ENCODE peak calls at places on chromosome 14, in seven cellular contexts. One of them, this sample, is unnamed.

GRCh38 chr14:95413289-95414215 is 93.8 kb upstream of the CLMN start:
- DNase-seq in prostate gland: no peak
- DNase-seq in transverse colon: no peak
- DNase-seq in K562: no peak
- DNase-seq in H1: no peak
- DNase-seq in suprapubic skin: no peak
- DNase-seq in HCT116: no peak
- DNase-seq in this sample: no peak

GRCh38 chr14:75310295-75311059 is 31.8 kb downstream of the FOS start:
- DNase-seq in prostate gland: peak; percentile 60
- DNase-seq in H1: peak; percentile 81
- DNase-seq in K562: no peak
- DNase-seq in transverse colon: peak; percentile 74
- DNase-seq in HCT116: no peak
- DNase-seq in suprapubic skin: peak; percentile 95
- DNase-seq in this sample: peak; percentile 95

GRCh38 chr14:85529803-85530574 is at the start of gene FLRT2:
- DNase-seq in H1: peak; percentile 77
- DNase-seq in HCT116: no peak
- DNase-seq in prostate gland: no peak
- DNase-seq in suprapubic skin: peak; percentile 83
- DNase-seq in transverse colon: no peak
- DNase-seq in K562: no peak
- DNase-seq in this sample: no peak

GRCh38 chr14:99601301-99601945 is 2.6 kb downstream of the CCDC85C start:
- DNase-seq in transverse colon: peak; percentile 54
- DNase-seq in suprapubic skin: no peak
- DNase-seq in H1: no peak
- DNase-seq in HCT116: no peak
- DNase-seq in K562: no peak
- DNase-seq in prostate gland: no peak
- DNase-seq in this sample: no peak

GRCh38 chr14:63862163-63862562 is 9.4 kb downstream of the SYNE2 start:
- DNase-seq in transverse colon: no peak
- DNase-seq in H1: no peak
- DNase-seq in K562: no peak
- DNase-seq in prostate gland: no peak
- DNase-seq in HCT116: no peak
- DNase-seq in suprapubic skin: no peak
- DNase-seq in this sample: no peak

GRCh38 chr14:26984318-26985177 is 386.7 kb upstream of the NOVA1 start:
- DNase-seq in HCT116: peak; percentile 4
- DNase-seq in K562: peak; percentile 61
- DNase-seq in transverse colon: peak; percentile 64
- DNase-seq in H1: peak; percentile 64
- DNase-seq in suprapubic skin: peak; percentile 62
- DNase-seq in prostate gland: peak; percentile 56
- DNase-seq in this sample: no peak

GRCh38 chr14:74952697-74953484 is 2.5 kb downstream of the PGF start:
- DNase-seq in prostate gland: no peak
- DNase-seq in K562: no peak
- DNase-seq in transverse colon: no peak
- DNase-seq in H1: no peak
- DNase-seq in HCT116: no peak
- DNase-seq in suprapubic skin: no peak
- DNase-seq in this sample: no peak

GRCh38 chr14:88385212-88386101 is at the start of gene SPATA7:
- DNase-seq in K562: peak; percentile 89
- DNase-seq in suprapubic skin: peak; percentile 96
- DNase-seq in H1: peak; percentile 95
- DNase-seq in HCT116: peak; percentile 73
- DNase-seq in prostate gland: peak; percentile 95
- DNase-seq in transverse colon: peak; percentile 95
- DNase-seq in this sample: no peak

GRCh38 chr14:98010791-98011190 is 1213.6 kb downstream of the VRK1 start:
- DNase-seq in K562: no peak
- DNase-seq in transverse colon: no peak
- DNase-seq in suprapubic skin: no peak
- DNase-seq in H1: no peak
- DNase-seq in HCT116: no peak
- DNase-seq in prostate gland: no peak
- DNase-seq in this sample: no peak

GRCh38 chr14:64937176-64937820 is 5.2 kb downstream of the GPX2 start:
- DNase-seq in HCT116: no peak
- DNase-seq in K562: no peak
- DNase-seq in suprapubic skin: no peak
- DNase-seq in prostate gland: no peak
- DNase-seq in H1: no peak
- DNase-seq in transverse colon: no peak
- DNase-seq in this sample: no peak

GRCh38 chr14:35398095-35398584 is 6.4 kb downstream of the NFKBIA start:
- DNase-seq in HCT116: no peak
- DNase-seq in H1: no peak
- DNase-seq in suprapubic skin: no peak
- DNase-seq in prostate gland: no peak
- DNase-seq in K562: no peak
- DNase-seq in transverse colon: no peak
- DNase-seq in this sample: no peak

GRCh38 chr14:95322646-95323045 is 2.9 kb upstream of the CLMN start:
- DNase-seq in H1: no peak
- DNase-seq in K562: no peak
- DNase-seq in prostate gland: no peak
- DNase-seq in HCT116: no peak
- DNase-seq in suprapubic skin: no peak
- DNase-seq in transverse colon: no peak
- DNase-seq in this sample: no peak

GRCh38 chr14:103296007-103296406 is 38.0 kb upstream of the EIF5 start:
- DNase-seq in K562: peak; percentile 48
- DNase-seq in suprapubic skin: peak; percentile 15
- DNase-seq in transverse colon: no peak
- DNase-seq in prostate gland: no peak
- DNase-seq in HCT116: no peak
- DNase-seq in H1: no peak
- DNase-seq in this sample: no peak

GRCh38 chr14:93543766-93544165 is 113.0 kb downstream of the UNC79 start:
- DNase-seq in transverse colon: no peak
- DNase-seq in HCT116: peak; percentile 19
- DNase-seq in suprapubic skin: no peak
- DNase-seq in H1: no peak
- DNase-seq in K562: peak; percentile 10
- DNase-seq in prostate gland: no peak
- DNase-seq in this sample: no peak

GRCh38 chr14:58969951-58970751 is 218.3 kb upstream of the DAAM1 start:
- DNase-seq in prostate gland: no peak
- DNase-seq in transverse colon: no peak
- DNase-seq in suprapubic skin: no peak
- DNase-seq in HCT116: no peak
- DNase-seq in K562: peak; percentile 1
- DNase-seq in H1: peak; percentile 54
- DNase-seq in this sample: no peak
- TF ChIP-seq POLR2AphosphoS5 in prostate gland: no peak
- TF ChIP-seq POLR2AphosphoS5 in transverse colon: no peak
- TF ChIP-seq POLR2AphosphoS5 in suprapubic skin: no peak
- TF ChIP-seq POLR2AphosphoS5 in HCT116: no peak
- TF ChIP-seq POLR2AphosphoS5 in K562: no peak
- TF ChIP-seq POLR2AphosphoS5 in H1: no peak
- TF ChIP-seq POLR2AphosphoS5 in this sample: no peak

GRCh38 chr14:104747876-104748275 is 5.1 kb upstream of the SIVA1 start:
- DNase-seq in HCT116: no peak
- DNase-seq in prostate gland: no peak
- DNase-seq in transverse colon: no peak
- DNase-seq in H1: no peak
- DNase-seq in K562: no peak
- DNase-seq in suprapubic skin: no peak
- DNase-seq in this sample: no peak
- H3K27ac ChIP-seq in HCT116: no peak overlapping the region
- H3K27ac ChIP-seq in prostate gland: peak overlapping the region; percentile 79
- H3K27ac ChIP-seq in transverse colon: peak overlapping the region; percentile 69
- H3K27ac ChIP-seq in H1: no peak overlapping the region
- H3K27ac ChIP-seq in K562: no peak overlapping the region
- H3K27ac ChIP-seq in suprapubic skin: no peak overlapping the region
- H3K27ac ChIP-seq in this sample: peak overlapping the region; percentile 78

DNA sequence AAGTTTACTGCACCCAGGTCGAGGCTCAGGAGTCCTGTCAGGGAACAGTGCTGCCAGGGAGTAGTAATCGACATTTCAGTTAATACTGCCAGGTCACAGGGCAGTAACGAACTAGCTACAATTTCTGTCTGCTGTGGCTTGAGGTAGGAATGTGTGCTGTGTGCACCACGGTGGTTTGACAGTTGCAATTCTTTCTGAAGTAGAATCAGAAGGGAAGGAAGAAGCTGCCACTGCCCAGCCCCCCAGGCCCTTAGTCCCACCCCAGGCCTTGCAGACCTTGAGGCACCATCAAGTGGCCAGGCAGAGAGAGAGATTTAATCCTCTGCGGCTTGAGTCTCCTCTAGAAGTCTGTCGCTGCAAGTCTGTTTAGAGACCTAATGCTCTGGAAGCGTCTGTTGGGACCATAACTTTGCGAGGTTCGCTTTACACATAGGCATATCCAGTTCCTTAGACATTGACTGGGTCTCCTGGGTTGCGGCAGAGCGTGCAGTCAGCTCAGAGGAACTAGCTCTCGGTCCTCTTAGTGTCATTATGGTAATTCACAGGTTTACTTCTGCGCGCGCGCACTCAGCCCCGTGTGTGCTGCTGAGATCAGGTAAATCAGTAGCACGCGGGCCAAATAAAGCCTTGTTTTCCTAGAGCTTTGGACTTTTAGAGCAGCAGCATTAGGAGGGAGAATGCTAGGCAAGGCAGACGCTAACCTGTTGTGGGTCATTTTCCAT is 9.8 kb downstream of the NKX2-1 start:
- DNase-seq in H1: no peak
- DNase-seq in transverse colon: no peak
- DNase-seq in prostate gland: no peak
- DNase-seq in HCT116: no peak
- DNase-seq in suprapubic skin: no peak
- DNase-seq in K562: no peak
- DNase-seq in this sample: no peak
- H3K9me3 ChIP-seq in H1: no peaks in the 10 kb centered on the region
- H3K9me3 ChIP-seq in transverse colon: no peaks in the 10 kb centered on the region
- H3K9me3 ChIP-seq in prostate gland: no peaks in the 10 kb centered on the region
- H3K9me3 ChIP-seq in HCT116: no peaks in the 10 kb centered on the region
- H3K9me3 ChIP-seq in suprapubic skin: no peaks in the 10 kb centered on the region
- H3K9me3 ChIP-seq in K562: no peaks in the 10 kb centered on the region
- H3K9me3 ChIP-seq in this sample: no peaks in the 10 kb centered on the region

GRCh38 chr14:20455355-20456300 is 602 bp downstream of the APEX1 start:
- DNase-seq in prostate gland: no peak
- DNase-seq in HCT116: no peak
- DNase-seq in transverse colon: no peak
- DNase-seq in suprapubic skin: peak; percentile 78
- DNase-seq in H1: no peak
- DNase-seq in K562: peak; percentile 89
- DNase-seq in this sample: no peak

GRCh38 chr14:20461230-20462141 is at the start of gene PIP4P1:
- DNase-seq in suprapubic skin: peak; percentile 99
- DNase-seq in prostate gland: peak; percentile 100
- DNase-seq in transverse colon: peak; percentile 98
- DNase-seq in K562: peak; percentile 97
- DNase-seq in H1: peak; percentile 94
- DNase-seq in HCT116: peak; percentile 100
- DNase-seq in this sample: peak; percentile 100

GRCh38 chr14:20456971-20457370 is 1.9 kb downstream of the APEX1 start:
- DNase-seq in suprapubic skin: no peak
- DNase-seq in HCT116: no peak
- DNase-seq in K562: no peak
- DNase-seq in transverse colon: no peak
- DNase-seq in prostate gland: no peak
- DNase-seq in H1: no peak
- DNase-seq in this sample: no peak

GRCh38 chr14:20460458-20461229 is 590 bp downstream of the PIP4P1 start:
- DNase-seq in transverse colon: peak; percentile 81
- DNase-seq in prostate gland: peak; percentile 32
- DNase-seq in HCT116: no peak
- DNase-seq in H1: peak; percentile 75
- DNase-seq in K562: peak; percentile 29
- DNase-seq in suprapubic skin: peak; percentile 83
- DNase-seq in this sample: no peak

GRCh38 chr14:20458031-20458789 is 3.0 kb downstream of the PIP4P1 start:
- DNase-seq in suprapubic skin: no peak
- DNase-seq in HCT116: no peak
- DNase-seq in H1: no peak
- DNase-seq in K562: peak; percentile 14
- DNase-seq in transverse colon: no peak
- DNase-seq in prostate gland: no peak
- DNase-seq in this sample: no peak
- TF ChIP-seq POLR2AphosphoS5 in suprapubic skin: no peak
- TF ChIP-seq POLR2AphosphoS5 in HCT116: no peak
- TF ChIP-seq POLR2AphosphoS5 in H1: peak; percentile 87
- TF ChIP-seq POLR2AphosphoS5 in K562: peak; percentile 37
- TF ChIP-seq POLR2AphosphoS5 in transverse colon: no peak
- TF ChIP-seq POLR2AphosphoS5 in prostate gland: no peak
- TF ChIP-seq POLR2AphosphoS5 in this sample: no peak

GRCh38 chr14:53894456-53894855 is 62.2 kb downstream of the BMP4 start:
- DNase-seq in H1: no peak
- DNase-seq in HCT116: no peak
- DNase-seq in transverse colon: no peak
- DNase-seq in prostate gland: no peak
- DNase-seq in suprapubic skin: no peak
- DNase-seq in K562: no peak
- DNase-seq in this sample: no peak
- H3K27ac ChIP-seq in H1: no peak overlapping the region
- H3K27ac ChIP-seq in HCT116: no peak overlapping the region
- H3K27ac ChIP-seq in transverse colon: peak overlapping the region; percentile 0
- H3K27ac ChIP-seq in prostate gland: no peak overlapping the region
- H3K27ac ChIP-seq in suprapubic skin: no peak overlapping the region
- H3K27ac ChIP-seq in K562: no peak overlapping the region
- H3K27ac ChIP-seq in this sample: no peak overlapping the region